ENCODE peak calls at places on chromosomes 6 and 20, in four cellular contexts. U is HepG2, J is HCT116, B is K562. F is an unnamed sample.

GRCh38 chr6:112155900-112156299 is 68.5 kb downstream of the FAM229B start:
- DNase-seq in U (no peak), J (no peak), B (no peak), F (no peak)

GRCh38 chr6:90222724-90223198 is 73.9 kb downstream of the BACH2 start:
- DNase-seq in U (peak), J (peak), B (peak), F (no peak)

GRCh38 chr20:12201289-12201991 is 283.7 kb downstream of the BTBD3 start:
- DNase-seq in U (no peak), J (no peak), B (no peak), F (no peak)

GRCh38 chr6:134882426-134883038 is 67.4 kb downstream of the ALDH8A1 start:
- DNase-seq in U (peak), J (peak), B (peak), F (peak)

GRCh38 chr6:70622426-70622825 is 45.3 kb upstream of the SMAP1 start:
- DNase-seq in U (no peak), J (no peak), B (no peak), F (no peak)

GRCh38 chr6:36314221-36315014 is 22.3 kb downstream of the BNIP5 start:
- DNase-seq in U (no peak), J (peak), B (no peak), F (no peak)

GRCh38 chr6:23445157-23445710 is 680.8 kb upstream of the NRSN1 start:
- DNase-seq in U (no peak), J (no peak), B (no peak), F (no peak)

GRCh38 chr20:10157539-10157938 is 61.1 kb upstream of the SNAP25 start:
- DNase-seq in U (no peak), J (no peak), B (no peak), F (no peak)

GRCh38 chr6:151493495-151494234 is at the start of gene CCDC170:
- DNase-seq in U (peak), J (no peak), B (no peak), F (no peak)

GRCh38 chr6:161481786-161482516 is 208.1 kb upstream of the AGPAT4 start:
- DNase-seq in U (no peak), J (no peak), B (no peak), F (no peak)

GRCh38 chr6:159716247-159717086 is 10.8 kb upstream of the WTAP start:
- DNase-seq in U (no peak), J (no peak), B (no peak), F (no peak)
- TF ChIP-seq TCF7L2 in U (no peak), J (no peak), B (no peak), F (no peak)

DNA sequence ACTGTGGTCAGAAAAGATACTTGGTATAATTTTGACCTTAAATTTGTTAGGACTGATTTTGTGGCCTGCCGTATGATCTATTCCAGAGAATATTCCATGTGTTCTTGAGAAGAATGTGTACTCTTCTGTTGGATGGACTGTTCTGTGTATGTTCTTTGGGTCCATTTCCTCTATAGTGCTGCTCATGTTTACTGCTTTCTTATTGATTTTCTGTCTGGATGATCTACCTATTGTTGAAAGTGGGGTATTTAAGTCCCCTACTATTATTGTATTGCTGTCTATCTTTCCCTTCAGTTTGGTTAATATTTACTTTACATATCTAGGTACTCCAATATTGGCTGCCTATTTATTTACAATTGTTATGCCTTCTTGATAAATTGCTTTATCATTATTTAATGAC is 298.4 kb downstream of the BCKDHB start:
- DNase-seq in U (no peak), J (no peak), B (no peak), F (no peak)
- TF ChIP-seq TCF7L2 in U (no peak), J (no peak), B (no peak), F (no peak)

DNA sequence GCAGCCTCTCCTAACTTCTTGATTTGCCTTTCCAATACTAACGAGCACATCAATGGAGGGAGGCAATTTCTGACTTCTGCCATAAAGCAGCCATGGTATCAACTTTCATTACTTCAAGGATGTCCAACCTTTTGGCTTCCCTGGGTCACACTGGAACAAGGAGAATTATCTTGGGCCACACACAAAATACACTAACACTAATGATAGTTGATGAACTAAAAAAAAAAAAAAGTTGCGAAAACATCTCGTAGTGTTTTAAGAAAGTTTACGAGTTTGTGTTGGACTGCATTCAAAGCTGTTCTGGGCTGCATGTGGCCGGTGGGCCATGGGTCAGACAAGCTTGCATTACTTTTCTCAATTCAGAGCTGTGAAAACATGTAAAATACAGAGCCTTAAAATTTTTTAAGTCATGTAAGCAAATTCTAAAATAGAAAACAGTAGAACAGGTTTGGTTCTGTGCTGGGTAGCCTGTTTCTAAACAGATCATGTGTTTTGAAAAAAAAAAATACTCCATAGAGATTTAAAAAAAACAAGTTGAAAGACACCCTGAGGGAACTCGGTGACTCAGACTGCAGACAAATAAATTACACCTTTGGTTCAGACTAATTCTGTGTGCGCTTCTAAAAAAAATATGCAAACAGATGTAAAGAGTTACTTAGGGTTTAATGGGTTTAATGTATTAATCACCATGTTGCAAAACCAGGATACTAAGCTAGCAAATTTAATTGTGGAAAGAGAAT is 43.6 kb upstream of the SLC22A23 start:
- DNase-seq in U (peak), J (no peak), B (no peak), F (no peak)
- TF ChIP-seq TCF7L2 in U (no peak), J (no peak), B (no peak), F (no peak)

DNA sequence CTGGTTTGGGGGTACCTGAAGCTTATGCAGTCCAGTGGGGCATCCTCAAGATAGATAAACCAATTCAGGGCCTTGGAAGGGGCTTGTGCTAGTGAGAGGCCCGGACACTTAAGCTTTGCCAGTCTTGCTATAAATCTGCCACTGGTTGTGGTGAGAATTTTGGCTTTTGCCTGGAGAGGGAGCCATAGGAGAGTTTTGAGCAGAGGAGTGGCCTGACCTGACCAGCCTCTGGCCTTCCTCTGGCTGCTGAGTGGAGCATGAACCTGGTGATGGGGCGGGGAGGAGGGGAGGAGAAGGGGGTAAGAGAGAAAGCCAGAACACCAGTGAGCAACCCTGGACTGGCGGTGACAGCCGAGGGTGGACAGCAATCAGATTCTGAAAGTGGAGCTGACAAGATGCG is 7.1 kb downstream of the TMEM74B start:
- DNase-seq in U (peak), J (peak), B (peak), F (no peak)
- TF ChIP-seq TCF7L2 in U (no peak), J (no peak), B (no peak), F (no peak)

GRCh38 chr6:3428700-3429099 is 28.1 kb downstream of the SLC22A23 start:
- DNase-seq in U (no peak), J (no peak), B (no peak), F (no peak)

GRCh38 chr6:3428247-3428646 is 28.6 kb downstream of the SLC22A23 start:
- DNase-seq in U (no peak), J (no peak), B (no peak), F (no peak)

GRCh38 chr6:3426091-3426780 is 30.6 kb downstream of the SLC22A23 start:
- DNase-seq in U (no peak), J (no peak), B (no peak), F (no peak)

GRCh38 chr6:3426817-3427739 is 29.8 kb downstream of the SLC22A23 start:
- DNase-seq in U (no peak), J (no peak), B (no peak), F (no peak)

GRCh38 chr6:3427740-3428085 is 29.1 kb downstream of the SLC22A23 start:
- DNase-seq in U (no peak), J (no peak), B (no peak), F (no peak)
- TF ChIP-seq TCF7L2 in U (no peak), J (no peak), B (no peak), F (no peak)

GRCh38 chr20:51481311-51481997 is 61.1 kb downstream of the NFATC2 start:
- DNase-seq in U (no peak), J (no peak), B (no peak), F (no peak)
- TF ChIP-seq TCF7L2 in U (no peak), J (no peak), B (no peak), F (no peak)

DNA sequence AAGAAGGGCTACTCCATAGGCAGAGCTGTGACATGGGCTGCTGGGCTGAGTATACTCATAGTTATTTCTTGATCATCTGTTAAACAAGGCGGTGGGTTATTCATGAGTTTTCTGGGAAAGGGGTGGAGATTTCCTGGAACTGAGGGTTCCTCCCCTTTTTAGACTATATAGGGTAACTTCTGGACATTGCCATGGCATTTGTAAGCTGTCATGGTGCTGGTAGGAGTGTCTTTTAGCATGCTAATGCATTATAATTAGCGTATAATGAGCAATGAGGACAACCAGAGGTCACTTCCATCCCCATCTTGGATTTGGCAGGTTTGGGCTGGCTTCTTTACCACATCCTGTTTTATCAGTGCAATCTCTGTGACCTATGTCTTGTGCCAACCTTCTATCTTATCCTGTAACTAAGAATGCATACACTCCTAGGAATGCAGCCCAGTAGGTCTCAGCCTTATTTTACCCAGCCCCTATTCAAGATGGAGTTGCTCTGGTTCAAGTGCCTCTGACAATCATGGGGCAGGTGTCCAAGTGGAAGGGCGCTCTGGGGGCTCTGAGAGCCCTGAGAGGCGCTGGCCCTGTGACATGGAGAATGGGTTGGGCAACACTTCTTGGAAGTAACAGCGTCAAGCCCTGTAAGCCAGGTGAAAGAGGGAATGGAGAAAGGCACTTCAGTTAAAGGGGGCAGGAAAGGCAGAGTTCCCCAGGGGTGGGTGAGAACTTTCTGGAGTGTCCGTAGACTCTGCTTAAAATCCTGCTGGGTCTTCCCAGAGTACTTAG is 354.2 kb upstream of the SULF2 start:
- DNase-seq in U (no peak), J (no peak), B (peak), F (no peak)
- TF ChIP-seq TCF7L2 in U (no peak), J (no peak), B (no peak), F (no peak)

F was measured in Panc1.